ENCODE peak calls at places on chromosomes 3 and 15, in four cellular contexts. S is suprapubic skin, X is spleen, L is sigmoid colon. N is an unnamed sample. For H3K4me1, the result is how much of the 10 kb centered on the place peaks cover.

GRCh38 chr3:185207931-185208746 is 45.7 kb downstream of the EHHADH start:
- DNase-seq in S (no peak), X (no peak), L (no peak), N (no peak)

GRCh38 chr3:188673509-188674239 is 498.1 kb upstream of the TPRG1 start:
- DNase-seq in S (no peak), L (no peak), X (no peak), N (no peak)

GRCh38 chr3:115071611-115072010 is 75.5 kb downstream of the ZBTB20 start:
- DNase-seq in L (no peak), S (no peak), X (no peak), N (no peak)

GRCh38 chr3:184741798-184742675 is 30.2 kb upstream of the MAGEF1 start:
- DNase-seq in X (peak), L (no peak), S (peak), N (no peak)

GRCh38 chr3:15102256-15102655 is 3.3 kb upstream of the RBSN start:
- DNase-seq in L (peak), X (peak), S (peak), N (peak)

GRCh38 chr15:48751595-48751994 is 59.3 kb downstream of the CEP152 start:
- DNase-seq in X (no peak), S (no peak), L (no peak), N (no peak)

GRCh38 chr15:85725019-85725418 is 69.7 kb downstream of the KLHL25 start:
- DNase-seq in S (no peak), X (no peak), L (no peak), N (no peak)

GRCh38 chr3:127032296-127032990 is 49.5 kb downstream of the PLXNA1 start:
- DNase-seq in L (no peak), S (no peak), X (no peak), N (peak)

GRCh38 chr15:98714906-98715305 is 66.6 kb downstream of the IGF1R start:
- DNase-seq in S (no peak), L (no peak), X (no peak), N (no peak)

GRCh38 chr3:150312018-150312657 is 96.0 kb upstream of the TSC22D2 start:
- DNase-seq in L (no peak), S (no peak), X (no peak), N (no peak)

GRCh38 chr3:163773136-163773535 is 1305.2 kb downstream of the SI start:
- DNase-seq in X (no peak), S (no peak), L (no peak), N (no peak)

GRCh38 chr15:34987182-34987488 is 952 bp downstream of the ZNF770 start:
- DNase-seq in X (no peak), S (no peak), L (no peak), N (no peak)

GRCh38 chr3:18295171-18295920 is 129.8 kb downstream of the SATB1 start:
- DNase-seq in L (no peak), S (no peak), X (no peak), N (no peak)

GRCh38 chr15:90154861-90155626 is 46.1 kb upstream of the SEMA4B start:
- DNase-seq in L (peak), X (no peak), S (no peak), N (peak)

GRCh38 chr15:55407631-55407948 is 569 bp downstream of the CCPG1 start:
- DNase-seq in X (no peak), L (no peak), S (no peak), N (no peak)

GRCh38 chr15:55401786-55402246 is 6.3 kb downstream of the CCPG1 start:
- DNase-seq in L (no peak), X (no peak), S (no peak), N (no peak)

GRCh38 chr15:55398243-55398642 is 9.9 kb downstream of the CCPG1 start:
- DNase-seq in X (no peak), L (no peak), S (no peak), N (no peak)

GRCh38 chr15:55403531-55403930 is 4.6 kb downstream of the CCPG1 start:
- DNase-seq in S (no peak), X (no peak), L (no peak), N (no peak)

DNA sequence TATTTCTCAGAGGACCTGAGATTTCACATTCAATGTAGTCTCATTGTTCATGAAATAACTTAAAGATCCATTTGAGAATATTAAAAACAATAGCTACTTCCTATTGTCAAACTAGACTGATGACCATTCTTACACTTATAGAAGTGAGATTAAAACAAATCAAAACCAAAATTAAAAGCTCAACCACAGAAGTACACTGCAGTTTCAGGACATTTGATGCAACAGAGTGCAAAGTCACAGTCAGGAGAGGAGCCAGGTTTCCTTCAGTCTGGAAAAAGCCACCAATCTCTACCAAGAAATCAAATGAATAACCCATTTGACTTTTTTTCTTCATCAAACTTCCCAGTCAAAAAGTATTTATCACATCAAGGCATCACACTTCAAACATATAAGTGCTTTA is 5.5 kb downstream of the CCPG1 start:
- DNase-seq in X (no peak), S (no peak), L (no peak), N (no peak)
- H3K4me1 ChIP-seq in X (half or more), S (under half), L (under half), N (under half)

DNA sequence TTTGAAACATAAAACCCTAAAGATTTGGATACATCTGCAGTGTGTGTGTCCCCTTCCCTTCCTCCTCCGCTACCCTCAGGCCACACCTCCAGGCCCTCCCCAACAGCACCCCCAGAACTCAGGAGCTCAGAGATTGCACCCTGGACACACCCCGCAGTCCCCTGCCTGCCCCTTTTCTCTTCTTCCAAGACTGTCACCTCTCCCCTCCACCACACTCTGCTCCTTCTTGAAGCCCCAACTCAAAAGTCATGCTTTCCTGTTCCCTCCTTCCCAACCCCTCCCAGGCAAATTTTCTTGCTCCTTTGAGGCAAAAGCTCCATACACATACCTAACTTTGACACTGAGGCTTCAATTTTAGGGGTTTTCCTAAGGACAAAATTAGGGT is 285.7 kb upstream of the STT3B start:
- DNase-seq in L (no peak), S (no peak), X (no peak), N (no peak)
- TF ChIP-seq POLR2AphosphoS5 in L (no peak), S (no peak), X (no peak), N (no peak)

GRCh38 chr3:143826296-143826695 is 22.0 kb downstream of the SLC9A9 start:
- DNase-seq in L (no peak), S (no peak), X (no peak), N (no peak)
- H3K4me1 ChIP-seq in L (half or more), S (under half), X (half or more), N (under half)

DNA sequence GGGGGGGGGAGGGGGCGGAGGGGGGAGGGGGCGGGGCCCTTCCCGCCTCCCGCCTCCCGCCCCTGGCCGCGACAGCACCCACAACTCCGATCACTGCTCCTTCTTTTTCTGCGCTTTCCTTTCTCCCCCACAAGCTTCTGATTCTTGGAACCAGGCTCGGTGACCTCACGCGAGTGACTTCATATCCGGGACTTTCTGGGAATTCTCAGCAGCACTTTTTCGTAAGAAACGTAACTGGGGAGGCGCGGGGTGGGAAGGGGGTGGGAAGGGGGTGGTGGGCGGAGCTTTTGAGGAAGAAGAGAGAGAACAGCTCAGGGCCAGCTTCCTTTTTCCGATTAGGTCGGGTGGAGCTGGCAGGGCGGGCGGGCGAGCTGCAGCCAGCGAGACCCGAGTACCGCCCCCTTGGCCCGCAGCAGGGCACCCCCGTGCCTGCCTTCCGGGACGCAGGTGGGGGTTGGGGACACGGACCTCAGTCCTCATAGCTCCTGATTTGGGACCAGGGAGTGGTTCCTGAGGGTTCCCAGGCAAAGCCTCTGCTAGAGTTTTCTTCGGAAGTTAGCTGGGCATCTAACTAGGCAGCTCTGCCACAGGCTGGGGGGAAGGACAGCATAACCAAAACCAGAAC is 14.6 kb downstream of the XIRP1 start:
- DNase-seq in X (peak), L (peak), S (peak), N (peak)
- TF ChIP-seq POLR2AphosphoS5 in X (peak), L (peak), S (no peak), N (peak)

DNA sequence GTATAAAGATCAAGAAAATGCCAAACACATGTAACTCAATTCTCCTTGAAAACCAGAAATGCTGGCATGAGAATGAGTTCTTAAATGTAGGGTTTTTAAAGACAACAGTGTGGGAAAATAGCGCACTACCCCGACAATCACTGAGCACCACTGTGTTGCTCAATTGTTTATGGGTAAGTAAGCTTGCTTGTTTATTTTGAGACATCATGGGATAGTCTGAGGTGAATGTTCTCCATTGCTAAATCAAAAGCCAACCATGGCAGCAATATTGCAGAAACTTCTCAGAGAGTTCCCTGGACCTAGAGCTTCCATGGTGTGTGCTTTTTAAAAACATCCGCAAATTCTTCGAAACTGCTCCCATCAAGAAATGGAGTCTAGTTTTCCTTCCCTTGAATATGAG is 62.7 kb downstream of the CERS3 start:
- DNase-seq in X (no peak), S (no peak), L (no peak), N (no peak)
- H3K4me1 ChIP-seq in X (under half), S (under half), L (under half), N (under half)

DNA sequence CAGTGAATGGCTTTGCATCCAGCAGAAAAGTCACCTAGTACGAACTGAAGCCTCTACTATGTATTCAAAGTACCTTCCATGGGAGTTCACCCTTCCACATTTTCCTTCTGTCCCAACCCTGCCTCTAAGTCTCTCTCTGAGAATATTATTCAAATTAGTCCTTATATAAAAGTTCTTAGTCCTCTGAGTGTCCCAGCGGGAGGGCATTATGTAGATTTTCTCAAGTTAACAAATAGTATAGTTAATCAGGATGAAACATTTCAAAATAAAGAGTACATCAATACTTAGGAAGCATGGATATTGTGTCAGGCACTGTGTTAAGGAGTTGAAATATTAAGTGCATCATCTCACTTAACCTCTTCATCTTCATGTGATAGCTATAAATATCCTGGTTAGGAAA is 223.3 kb downstream of the CPNE4 start:
- DNase-seq in X (no peak), S (no peak), L (no peak), N (no peak)
- TF ChIP-seq POLR2AphosphoS5 in X (no peak), S (no peak), L (no peak), N (no peak)

DNA sequence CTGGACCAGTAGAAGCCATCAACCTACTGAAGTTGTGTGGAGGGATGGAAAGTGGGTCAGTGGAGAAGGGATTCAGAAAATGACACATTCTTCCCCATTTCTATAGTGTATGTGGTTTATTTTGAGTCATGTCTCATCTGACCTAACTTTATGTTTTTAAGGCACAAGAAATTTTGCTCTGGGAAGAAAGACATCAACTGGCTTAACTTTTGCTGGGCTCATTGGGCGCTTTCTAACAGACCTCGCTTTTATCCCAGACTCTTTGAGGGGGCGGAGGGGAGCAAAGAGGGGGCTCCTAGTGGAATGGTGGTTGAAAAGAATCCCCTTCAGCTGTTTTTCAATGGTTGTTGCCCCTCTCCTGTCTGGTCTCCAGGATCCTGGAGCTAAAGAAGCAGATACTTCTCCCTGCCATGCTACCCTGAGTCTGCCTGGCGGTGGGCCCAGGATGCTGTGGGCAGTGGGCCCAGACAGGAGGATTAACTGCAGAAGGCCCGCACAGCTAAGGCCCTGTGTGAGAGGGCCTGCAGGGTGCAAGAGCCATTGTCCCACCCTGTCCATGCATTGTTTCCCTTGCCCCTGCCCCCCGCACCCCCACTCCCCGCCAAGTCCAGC is 14.5 kb downstream of the CSRNP1 start:
- DNase-seq in S (no peak), L (peak), X (no peak), N (peak)
- H3K4me1 ChIP-seq in S (half or more), L (under half), X (half or more), N (half or more)

DNA sequence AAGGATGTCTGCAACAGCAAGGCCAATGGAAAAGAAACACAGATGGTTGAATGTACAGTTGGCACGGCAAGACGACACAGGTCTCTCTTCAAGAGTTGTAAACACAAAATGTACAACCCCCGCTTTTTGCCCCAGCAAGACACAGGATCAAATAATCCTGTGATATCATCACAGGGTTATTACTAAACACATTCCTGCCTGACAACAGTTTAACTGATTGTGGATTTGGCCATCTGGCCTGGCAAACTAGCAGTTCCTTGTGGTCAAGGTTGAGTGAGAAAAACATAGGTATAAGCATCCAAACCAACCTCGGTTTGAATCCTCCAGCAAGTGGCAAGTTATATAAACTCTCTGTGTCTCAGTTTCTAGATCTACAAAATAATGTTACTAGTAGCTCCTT is 23.4 kb downstream of the PARP16 start:
- DNase-seq in L (no peak), X (no peak), S (no peak), N (no peak)
- TF ChIP-seq POLR2AphosphoS5 in L (no peak), X (no peak), S (no peak), N (no peak)

DNA sequence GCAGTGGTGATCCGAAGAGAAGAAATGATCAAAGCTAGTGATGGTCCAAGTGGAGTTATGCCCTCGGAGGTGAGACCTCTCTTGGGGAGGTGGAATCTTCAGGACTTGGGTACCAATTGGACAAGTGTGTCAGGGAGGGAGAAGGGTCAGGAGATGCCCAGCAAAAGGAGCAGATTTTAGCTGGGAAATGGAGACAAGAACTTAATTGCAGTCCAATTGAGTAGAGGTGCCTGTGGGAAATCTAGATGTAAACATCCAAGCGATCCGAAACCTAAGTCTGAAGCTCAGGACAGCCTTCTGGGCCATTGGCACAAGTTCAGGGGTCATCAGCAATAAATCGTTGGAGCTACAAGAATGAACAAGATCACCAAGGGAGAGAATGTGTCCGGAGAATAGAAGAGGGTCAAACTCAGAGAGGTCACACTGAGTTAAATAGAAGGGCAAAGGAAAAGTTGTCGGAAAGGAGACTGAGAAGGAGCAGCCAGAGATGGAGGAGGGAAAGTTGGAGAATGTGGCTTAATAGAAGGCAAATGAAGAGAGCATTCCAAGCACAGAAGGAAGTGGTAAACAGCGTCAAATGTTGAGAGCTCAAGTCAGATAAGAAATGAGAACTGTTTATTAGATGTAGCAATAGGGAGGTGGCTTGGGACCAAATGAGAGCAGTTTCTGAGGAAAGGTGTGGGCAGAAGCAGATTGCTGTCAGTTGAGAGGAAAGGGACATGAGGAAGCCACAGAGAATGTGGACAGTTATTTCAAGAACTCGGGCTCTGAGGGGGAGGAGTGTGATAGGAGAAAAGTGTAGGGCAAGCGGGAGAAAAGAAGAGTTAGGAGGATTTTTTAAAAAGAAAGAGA is 64.2 kb upstream of the FNDC3B start:
- DNase-seq in S (no peak), X (no peak), L (no peak), N (no peak)
- H3K4me1 ChIP-seq in S (under half), X (under half), L (under half), N (under half)

DNA sequence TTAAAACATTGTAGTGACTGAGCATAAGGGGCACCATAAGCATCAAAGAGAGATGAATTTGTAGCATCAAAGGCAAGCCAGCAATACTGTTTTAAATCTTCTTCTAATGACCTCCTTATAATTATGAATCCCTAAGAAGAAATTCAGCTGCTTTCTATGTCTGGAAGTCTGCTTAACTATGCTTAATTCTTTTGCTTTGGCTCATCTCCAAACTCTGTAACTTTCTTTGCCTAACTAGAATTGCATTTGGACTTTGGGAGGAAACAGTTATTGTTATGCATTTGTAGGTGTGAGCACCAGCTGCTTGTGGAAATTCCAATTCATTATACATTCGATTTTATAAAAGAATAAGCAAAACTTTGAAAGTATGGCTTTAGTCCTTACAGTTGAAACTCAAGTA is 117.7 kb upstream of the SPATA16 start:
- DNase-seq in L (no peak), X (no peak), S (no peak), N (no peak)
- TF ChIP-seq POLR2AphosphoS5 in L (no peak), X (no peak), S (no peak), N (no peak)

N was measured in upper lobe of left lung.